ENCODE peak calls at places on chromosomes 11 and 22, in four cellular contexts. Q, E, F and N are unnamed samples.

GRCh38 chr22:22362311-22362710 is 117.7 kb downstream of the VPREB1 start:
- DNase-seq in Q (no peak), E (no peak), F (no peak), N (no peak)

GRCh38 chr22:48042621-48043395 is 1280.4 kb downstream of the TBC1D22A start:
- DNase-seq in Q (no peak), E (no peak), F (no peak), N (peak)

GRCh38 chr11:65793625-65794400 is 7.0 kb downstream of the OVOL1 start:
- DNase-seq in Q (no peak), E (no peak), F (no peak), N (no peak)

GRCh38 chr22:29625090-29625825 is 21.8 kb downstream of the NF2 start:
- DNase-seq in Q (no peak), E (peak), F (peak), N (peak)

GRCh38 chr22:25364736-25365241 is 145.3 kb downstream of the CRYBB2 start:
- DNase-seq in Q (no peak), E (peak), F (peak), N (no peak)

GRCh38 chr22:32097018-32097417 is 54.0 kb downstream of the SLC5A1 start:
- DNase-seq in Q (no peak), E (no peak), F (no peak), N (no peak)

GRCh38 chr11:94125408-94126120 is 3.1 kb upstream of the PANX1 start:
- DNase-seq in Q (no peak), E (no peak), F (no peak), N (no peak)

GRCh38 chr11:65589444-65590239 is 6.0 kb downstream of the KCNK7 start:
- DNase-seq in Q (no peak), E (no peak), F (no peak), N (peak)

GRCh38 chr11:359181-359714 is 10.1 kb upstream of the B4GALNT4 start:
- DNase-seq in Q (no peak), E (no peak), F (peak), N (no peak)

GRCh38 chr11:1207451-1208360 is 15.2 kb upstream of the MUC5B start:
- DNase-seq in Q (no peak), E (no peak), F (peak), N (peak)

GRCh38 chr22:24142241-24142640 is 39.0 kb upstream of the SUSD2 start:
- DNase-seq in Q (no peak), E (no peak), F (no peak), N (no peak)

GRCh38 chr11:36051235-36052072 is 107.6 kb downstream of the LDLRAD3 start:
- DNase-seq in Q (no peak), E (no peak), F (no peak), N (no peak)

GRCh38 chr11:66264893-66265292 is 3.5 kb upstream of the RAB1B start:
- DNase-seq in Q (no peak), E (peak), F (no peak), N (no peak)

GRCh38 chr11:2779499-2779980 is 79.7 kb upstream of the KCNQ1OT1 start:
- DNase-seq in Q (no peak), E (no peak), F (no peak), N (no peak)

GRCh38 chr11:104120493-104121200 is 43.3 kb downstream of the PDGFD start:
- DNase-seq in Q (no peak), E (no peak), F (no peak), N (no peak)

GRCh38 chr11:125992893-125993292 is 47.0 kb downstream of the VSIG10L2 start:
- DNase-seq in Q (no peak), E (no peak), F (no peak), N (no peak)

GRCh38 chr11:74221816-74222215 is 50.7 kb downstream of the PPME1 start:
- DNase-seq in Q (no peak), E (no peak), F (no peak), N (no peak)

GRCh38 chr22:36461665-36462474 is 19.6 kb downstream of the TXN2 start:
- DNase-seq in Q (no peak), E (no peak), F (no peak), N (peak)

GRCh38 chr22:42688241-42688913 is 32.3 kb downstream of the A4GALT start:
- DNase-seq in Q (no peak), E (peak), F (peak), N (peak)

GRCh38 chr22:32661296-32661695 is 140.2 kb upstream of the TIMP3 start:
- DNase-seq in Q (no peak), E (no peak), F (peak), N (no peak)

GRCh38 chr11:1546536-1547466 is 25.3 kb downstream of the DUSP8 start:
- DNase-seq in Q (no peak), E (peak), F (no peak), N (peak)

GRCh38 chr11:46949297-46949696 is 12.7 kb downstream of the CSTPP1 start:
- DNase-seq in Q (no peak), E (no peak), F (no peak), N (no peak)

GRCh38 chr11:69914286-69915150 is 95.3 kb upstream of the FGF3 start:
- DNase-seq in Q (no peak), E (no peak), F (peak), N (no peak)

GRCh38 chr22:37126882-37127281 is 17.4 kb upstream of the TMPRSS6 start:
- DNase-seq in Q (no peak), E (no peak), F (no peak), N (no peak)

GRCh38 chr11:119903389-119903788 is 174.4 kb upstream of the NECTIN1 start:
- DNase-seq in Q (no peak), E (no peak), F (no peak), N (no peak)

GRCh38 chr11:69308531-69308930 is 14.6 kb downstream of the MYEOV start:
- DNase-seq in Q (no peak), E (no peak), F (no peak), N (no peak)

GRCh38 chr11:23359297-23359696 is 499.0 kb upstream of the CCDC179 start:
- DNase-seq in Q (no peak), E (no peak), F (no peak), N (no peak)

GRCh38 chr22:38946771-38947170 is 10.6 kb upstream of the APOBEC3A start:
- DNase-seq in Q (no peak), E (no peak), F (no peak), N (peak)